ENCODE peak calls at places on chromosomes 4 and X, in nine cellular contexts. J is neural progenitor cell, H is brain microvascular endothelial cell, D is dorsolateral prefrontal cortex, L is GM12878, Q is keratinocyte, S is tibial nerve, T is cardiac muscle cell, Y is A549. M is an unnamed sample.

GRCh38 chr4:29549308-29549707 is 1170.9 kb upstream of the PCDH7 start:
- DNase-seq in T (no peak), Q (no peak), H (no peak), L (no peak), Y (no peak), S (no peak), J (no peak), D (no peak), M (no peak)

GRCh38 chr4:64417974-64418373 is 8.7 kb upstream of the TECRL start:
- DNase-seq in S (no peak), H (no peak), D (no peak), Q (no peak), Y (no peak), J (peak), T (peak), L (no peak), M (no peak)

GRCh38 chr4:10619220-10619619 is 65.3 kb downstream of the CLNK start:
- DNase-seq in L (no peak), H (peak), Q (no peak), J (no peak), Y (no peak), T (no peak), S (no peak), D (peak), M (no peak)

GRCh38 chrX:123087326-123087725 is 96.8 kb upstream of the GRIA3 start:
- DNase-seq in S (no peak), Y (peak), J (no peak), D (no peak), Q (no peak), H (no peak), L (no peak), T (no peak), M (no peak)

GRCh38 chr4:12421364-12421763 is 992.7 kb upstream of the HS3ST1 start:
- DNase-seq in Q (no peak), Y (no peak), L (no peak), J (no peak), D (no peak), H (no peak), T (no peak), S (no peak), M (no peak)

GRCh38 chr4:4388418-4388817 is 1.5 kb downstream of the NSG1 start:
- DNase-seq in S (no peak), J (no peak), T (no peak), L (no peak), D (no peak), H (no peak), Q (no peak), Y (no peak), M (no peak)

GRCh38 chr4:46462746-46463145 is 72.8 kb upstream of the GABRA2 start:
- DNase-seq in D (no peak), J (no peak), Q (no peak), S (no peak), L (no peak), H (no peak), Y (no peak), T (no peak), M (no peak)

GRCh38 chr4:1194028-1194900 is 21.9 kb upstream of the SPON2 start:
- DNase-seq in L (no peak), H (no peak), J (no peak), S (peak), Y (no peak), Q (no peak), D (peak), T (peak), M (peak)

GRCh38 chr4:10584042-10584441 is 100.5 kb downstream of the CLNK start:
- DNase-seq in L (peak), Y (no peak), S (no peak), J (no peak), Q (no peak), H (peak), D (no peak), T (peak), M (no peak)

GRCh38 chr4:156633846-156634245 is 337.8 kb downstream of the PDGFC start:
- DNase-seq in D (no peak), S (no peak), J (no peak), Q (no peak), L (no peak), H (no peak), T (no peak), Y (no peak), M (no peak)

GRCh38 chr4:112526061-112526460 is 10.1 kb upstream of the NEUROG2 start:
- DNase-seq in S (no peak), Y (no peak), T (no peak), Q (no peak), H (peak), D (no peak), L (no peak), J (no peak), M (no peak)

GRCh38 chr4:8210631-8211030 is 11.5 kb downstream of the SH3TC1 start:
- DNase-seq in Q (no peak), L (no peak), T (no peak), S (no peak), J (no peak), Y (no peak), D (no peak), H (no peak), M (no peak)

GRCh38 chrX:78527263-78527662 is 131.9 kb downstream of the RTL3 start:
- DNase-seq in S (no peak), Y (no peak), T (no peak), J (no peak), H (peak), D (no peak), Q (peak), L (no peak), M (no peak)

GRCh38 chrX:67607436-67607835 is 63.6 kb downstream of the AR start:
- DNase-seq in S (no peak), Y (no peak), L (no peak), Q (no peak), D (no peak), J (no peak), H (no peak), T (no peak), M (no peak)

GRCh38 chr4:147340111-147340510 is 140.8 kb upstream of the EDNRA start:
- DNase-seq in T (peak), Y (no peak), D (no peak), J (no peak), L (no peak), S (no peak), Q (no peak), H (peak), M (no peak)

GRCh38 chrX:44828008-44828605 is 15.7 kb upstream of the DUSP21 start:
- DNase-seq in H (peak), T (peak), Q (peak), D (no peak), L (no peak), J (no peak), S (no peak), Y (peak), M (no peak)

GRCh38 chr4:80071643-80072606 is 1.1 kb downstream of the ANTXR2 start:
- DNase-seq in J (peak), Y (peak), D (no peak), Q (no peak), H (peak), S (peak), T (peak), L (peak), M (peak)

GRCh38 chrX:136608295-136608933 is 39.5 kb upstream of the CD40LG start:
- DNase-seq in H (no peak), J (peak), S (peak), D (no peak), L (no peak), Y (peak), T (peak), Q (no peak), M (no peak)

GRCh38 chrX:48938721-48939416 is 18.5 kb downstream of the OTUD5 start:
- DNase-seq in H (no peak), D (no peak), Q (no peak), Y (no peak), S (no peak), T (no peak), J (no peak), L (peak), M (no peak)

GRCh38 chr4:169791527-169792156 is 33.9 kb upstream of the HPF1 start:
- DNase-seq in J (peak), T (peak), Y (peak), D (peak), S (peak), Q (peak), L (no peak), H (peak), M (no peak)

GRCh38 chrX:150575415-150575814 is 7.0 kb downstream of the MTM1 start:
- DNase-seq in L (no peak), S (no peak), H (no peak), D (no peak), Q (peak), Y (peak), J (no peak), T (peak), M (no peak)

GRCh38 chrX:40224658-40225057 is 126.9 kb upstream of the BCOR start:
- DNase-seq in L (no peak), T (no peak), J (no peak), H (no peak), S (no peak), D (no peak), Y (no peak), Q (no peak), M (no peak)

GRCh38 chrX:152735860-152736511 is 2.4 kb downstream of the MAGEA12 start:
- DNase-seq in T (no peak), J (no peak), Y (no peak), Q (no peak), D (no peak), L (no peak), H (no peak), S (no peak), M (peak)

GRCh38 chr4:2482693-2483092 is 13.8 kb downstream of the RNF4 start:
- DNase-seq in T (peak), Y (no peak), Q (no peak), L (peak), J (no peak), S (no peak), H (peak), D (peak), M (no peak)

GRCh38 chrX:131633285-131633917 is 89.5 kb downstream of the OR13H1 start:
- DNase-seq in H (peak), L (peak), Q (peak), Y (peak), D (peak), J (peak), S (peak), T (peak), M (no peak)

GRCh38 chr4:61511716-61512488 is 311.8 kb downstream of the ADGRL3 start:
- DNase-seq in D (no peak), H (no peak), J (no peak), T (peak), Y (peak), Q (peak), L (no peak), S (no peak), M (no peak)

GRCh38 chr4:151035321-151035720 is 20.2 kb upstream of the LRBA start:
- DNase-seq in T (no peak), Q (no peak), J (no peak), H (no peak), D (no peak), Y (no peak), L (no peak), S (no peak), M (no peak)

GRCh38 chrX:134544614-134545255 is 84.8 kb downstream of the HPRT1 start:
- DNase-seq in D (no peak), Q (no peak), L (no peak), Y (no peak), T (peak), H (no peak), J (peak), S (no peak), M (no peak)

GRCh38 chrX:22194207-22194606 is 78.5 kb upstream of the CBLL2 start:
- DNase-seq in L (no peak), J (no peak), D (no peak), S (no peak), Q (no peak), T (no peak), Y (no peak), H (no peak), M (no peak)

GRCh38 chr4:102143433-102143832 is 201.8 kb downstream of the SLC39A8 start:
- DNase-seq in L (no peak), S (no peak), Q (no peak), D (no peak), J (no peak), Y (no peak), H (no peak), T (no peak), M (no peak)

GRCh38 chr4:144267084-144267483 is 126.6 kb upstream of the GYPA start:
- DNase-seq in L (no peak), S (no peak), H (no peak), Q (no peak), D (no peak), J (no peak), Y (no peak), T (no peak), M (no peak)

GRCh38 chrX:14352511-14352910 is 176.8 kb upstream of the GLRA2 start:
- DNase-seq in J (no peak), Y (no peak), T (no peak), L (no peak), H (no peak), Q (no peak), D (no peak), S (no peak), M (no peak)
- H3K27ac ChIP-seq in J (no peak), Y (no peak), T (no peak), L (no peak), H (no peak), Q (no peak), D (no peak), S (no peak), M (no peak)

GRCh38 chr4:122652379-122652778 is 31.5 kb upstream of the IL21 start:
- DNase-seq in D (no peak), J (peak), Y (peak), S (no peak), Q (peak), L (no peak), H (peak), T (peak), M (no peak)
- TF ChIP-seq CTCF in D (peak), J (peak), Y (peak), S (peak), Q (peak), L (peak), H (peak), T (peak), M (peak)

GRCh38 chr4:73415807-73416238 is 11.7 kb downstream of the ALB start:
- DNase-seq in D (no peak), S (no peak), T (no peak), Y (no peak), H (no peak), Q (no peak), L (no peak), J (no peak), M (no peak)
- H3K4me3 ChIP-seq in D (no peak), S (no peak), T (no peak), Y (no peak), H (no peak), Q (no peak), L (no peak), J (no peak), M (no peak)

GRCh38 chrX:112818114-112819012 is 22.3 kb downstream of the AMOT start:
- DNase-seq in D (no peak), T (no peak), Y (no peak), L (no peak), Q (no peak), S (no peak), J (no peak), H (no peak), M (no peak)
- H3K27ac ChIP-seq in D (no peak), T (peak), Y (no peak), L (no peak), Q (no peak), S (no peak), J (no peak), H (no peak), M (no peak)

GRCh38 chr4:74805601-74806000 is 11.3 kb upstream of the BTC start:
- DNase-seq in S (no peak), Q (no peak), H (peak), L (no peak), Y (peak), D (no peak), J (no peak), T (peak), M (no peak)
- TF ChIP-seq CTCF in S (no peak), Q (no peak), H (no peak), L (no peak), Y (no peak), D (no peak), J (no peak), T (no peak), M (no peak)

GRCh38 chr4:41141910-41142309 is 72.4 kb downstream of the APBB2 start:
- DNase-seq in S (no peak), H (no peak), Y (peak), L (no peak), D (no peak), J (no peak), Q (no peak), T (peak), M (no peak)

GRCh38 chr4:41142356-41142755 is 72.0 kb downstream of the APBB2 start:
- DNase-seq in Y (no peak), D (no peak), L (no peak), H (no peak), Q (no peak), S (no peak), T (peak), J (no peak), M (no peak)

GRCh38 chr4:41144812-41145211 is 69.5 kb downstream of the APBB2 start:
- DNase-seq in L (no peak), H (no peak), Y (no peak), D (no peak), S (no peak), T (peak), Q (no peak), J (no peak), M (no peak)

GRCh38 chr4:41143721-41144379 is 70.5 kb downstream of the APBB2 start:
- DNase-seq in T (peak), J (no peak), S (no peak), Y (no peak), L (no peak), Q (no peak), H (no peak), D (no peak), M (no peak)

DNA sequence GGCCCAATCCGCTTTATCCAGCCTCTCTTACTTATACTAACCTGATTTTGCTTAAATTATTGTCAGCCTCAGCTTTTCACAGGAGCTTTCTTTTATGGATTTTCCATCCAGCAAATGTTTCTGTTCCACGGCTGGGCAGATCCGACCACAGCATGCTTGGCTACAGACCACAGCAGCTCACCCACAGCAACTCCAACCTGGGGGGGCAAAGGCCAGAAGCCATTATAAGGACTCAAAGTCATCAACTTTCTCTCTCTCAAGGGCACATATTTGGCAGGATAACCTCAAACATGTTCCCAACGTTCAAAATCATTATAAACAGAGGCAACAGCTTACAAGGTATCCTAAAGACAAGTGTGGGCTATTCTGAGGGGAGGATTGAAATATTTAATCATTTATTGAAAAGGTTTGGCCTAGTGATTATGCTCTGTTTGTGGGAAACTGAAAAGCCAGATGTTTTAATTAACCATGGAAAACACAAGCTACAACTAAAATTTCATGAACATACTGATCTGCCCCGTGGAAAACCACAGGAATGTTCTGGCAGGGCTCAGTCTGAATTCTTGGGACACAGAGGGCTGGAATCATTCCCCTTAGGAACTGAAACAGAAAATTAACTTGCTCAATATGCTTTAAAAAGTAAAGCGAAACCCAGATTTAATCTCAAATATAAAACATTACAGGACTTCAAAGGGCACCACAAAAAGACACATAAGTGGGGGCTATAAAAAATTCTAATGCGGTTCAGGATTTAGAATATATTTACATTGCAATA is 71.2 kb downstream of the APBB2 start:
- DNase-seq in Y (no peak), D (no peak), T (peak), H (peak), S (peak), L (no peak), Q (no peak), J (no peak), M (peak)
- H3K4me3 ChIP-seq in Y (no peak), D (peak), T (no peak), H (peak), S (peak), L (no peak), Q (no peak), J (no peak), M (peak)

M was measured in coronary artery.